ENCODE peak calls at places on chromosomes 3 and 15, in ten cellular contexts. One of them, this sample, is unnamed.

GRCh38 chr15:92034227-92034626 is 180.7 kb downstream of the SLCO3A1 start:
- DNase-seq in endodermal cell: no peak
- DNase-seq in naive B cell: no peak
- DNase-seq in HEK293T: no peak
- DNase-seq in NCI-H345: no peak
- DNase-seq in GM12865: no peak
- DNase-seq in activated CD4-positive, alpha-beta T cell treated with anti-CD3 and anti-CD28 coated beads, Interleukin-2, amount 50 U/mL, for 1 hour: no peak
- DNase-seq in occipital lobe: peak; percentile 62
- DNase-seq in right cardiac atrium: no peak
- DNase-seq in HS-27A: no peak
- DNase-seq in this sample: no peak

GRCh38 chr3:73350988-73351387 is 273.8 kb downstream of the PDZRN3 start:
- DNase-seq in endodermal cell: no peak
- DNase-seq in naive B cell: no peak
- DNase-seq in HEK293T: no peak
- DNase-seq in NCI-H345: no peak
- DNase-seq in GM12865: no peak
- DNase-seq in activated CD4-positive, alpha-beta T cell treated with anti-CD3 and anti-CD28 coated beads, Interleukin-2, amount 50 U/mL, for 1 hour: no peak
- DNase-seq in occipital lobe: no peak
- DNase-seq in right cardiac atrium: no peak
- DNase-seq in HS-27A: no peak
- DNase-seq in this sample: no peak

GRCh38 chr15:41904487-41905359 is 10.9 kb upstream of the SPTBN5 start:
- DNase-seq in endodermal cell: peak; percentile 93
- DNase-seq in naive B cell: peak; percentile 65
- DNase-seq in HEK293T: peak; percentile 68
- DNase-seq in NCI-H345: peak; percentile 50
- DNase-seq in GM12865: peak; percentile 72
- DNase-seq in activated CD4-positive, alpha-beta T cell treated with anti-CD3 and anti-CD28 coated beads, Interleukin-2, amount 50 U/mL, for 1 hour: peak; percentile 72
- DNase-seq in occipital lobe: peak; percentile 48
- DNase-seq in right cardiac atrium: peak; percentile 76
- DNase-seq in HS-27A: no peak
- DNase-seq in this sample: no peak

GRCh38 chr15:92187975-92188374 is 205.7 kb upstream of the ST8SIA2 start:
- DNase-seq in endodermal cell: no peak
- DNase-seq in naive B cell: no peak
- DNase-seq in HEK293T: no peak
- DNase-seq in NCI-H345: no peak
- DNase-seq in GM12865: no peak
- DNase-seq in activated CD4-positive, alpha-beta T cell treated with anti-CD3 and anti-CD28 coated beads, Interleukin-2, amount 50 U/mL, for 1 hour: no peak
- DNase-seq in occipital lobe: no peak
- DNase-seq in right cardiac atrium: no peak
- DNase-seq in HS-27A: no peak
- DNase-seq in this sample: no peak

GRCh38 chr3:11819146-11819545 is 27.5 kb downstream of the TAMM41 start:
- DNase-seq in endodermal cell: no peak
- DNase-seq in naive B cell: no peak
- DNase-seq in HEK293T: no peak
- DNase-seq in NCI-H345: no peak
- DNase-seq in GM12865: no peak
- DNase-seq in activated CD4-positive, alpha-beta T cell treated with anti-CD3 and anti-CD28 coated beads, Interleukin-2, amount 50 U/mL, for 1 hour: no peak
- DNase-seq in occipital lobe: no peak
- DNase-seq in right cardiac atrium: no peak
- DNase-seq in HS-27A: no peak
- DNase-seq in this sample: no peak

GRCh38 chr3:115623414-115623868 is at the start of gene GAP43:
- DNase-seq in endodermal cell: peak; percentile 90
- DNase-seq in naive B cell: peak; percentile 0
- DNase-seq in HEK293T: peak; percentile 55
- DNase-seq in NCI-H345: peak; percentile 36
- DNase-seq in GM12865: no peak
- DNase-seq in activated CD4-positive, alpha-beta T cell treated with anti-CD3 and anti-CD28 coated beads, Interleukin-2, amount 50 U/mL, for 1 hour: no peak
- DNase-seq in occipital lobe: peak; percentile 74
- DNase-seq in right cardiac atrium: peak; percentile 55
- DNase-seq in HS-27A: peak; percentile 22
- DNase-seq in this sample: peak; percentile 34

GRCh38 chr3:8095724-8096123 is 405.9 kb upstream of the LMCD1 start:
- DNase-seq in endodermal cell: peak; percentile 84
- DNase-seq in naive B cell: no peak
- DNase-seq in HEK293T: no peak
- DNase-seq in NCI-H345: no peak
- DNase-seq in GM12865: no peak
- DNase-seq in activated CD4-positive, alpha-beta T cell treated with anti-CD3 and anti-CD28 coated beads, Interleukin-2, amount 50 U/mL, for 1 hour: no peak
- DNase-seq in occipital lobe: no peak
- DNase-seq in right cardiac atrium: no peak
- DNase-seq in HS-27A: no peak
- DNase-seq in this sample: no peak

GRCh38 chr3:149270180-149270579 is 48.6 kb upstream of the CP start:
- DNase-seq in endodermal cell: no peak
- DNase-seq in naive B cell: no peak
- DNase-seq in HEK293T: no peak
- DNase-seq in NCI-H345: no peak
- DNase-seq in GM12865: no peak
- DNase-seq in activated CD4-positive, alpha-beta T cell treated with anti-CD3 and anti-CD28 coated beads, Interleukin-2, amount 50 U/mL, for 1 hour: no peak
- DNase-seq in occipital lobe: no peak
- DNase-seq in right cardiac atrium: no peak
- DNase-seq in HS-27A: no peak
- DNase-seq in this sample: no peak

GRCh38 chr15:89368566-89369223 is 34.1 kb upstream of the POLG start:
- DNase-seq in endodermal cell: peak; percentile 75
- DNase-seq in naive B cell: no peak
- DNase-seq in HEK293T: no peak
- DNase-seq in NCI-H345: no peak
- DNase-seq in GM12865: no peak
- DNase-seq in activated CD4-positive, alpha-beta T cell treated with anti-CD3 and anti-CD28 coated beads, Interleukin-2, amount 50 U/mL, for 1 hour: no peak
- DNase-seq in occipital lobe: no peak
- DNase-seq in right cardiac atrium: no peak
- DNase-seq in HS-27A: no peak
- DNase-seq in this sample: no peak

GRCh38 chr15:94098877-94099606 is 132.3 kb upstream of the MCTP2 start:
- DNase-seq in endodermal cell: no peak
- DNase-seq in naive B cell: no peak
- DNase-seq in HEK293T: no peak
- DNase-seq in NCI-H345: no peak
- DNase-seq in GM12865: no peak
- DNase-seq in activated CD4-positive, alpha-beta T cell treated with anti-CD3 and anti-CD28 coated beads, Interleukin-2, amount 50 U/mL, for 1 hour: no peak
- DNase-seq in occipital lobe: no peak
- DNase-seq in right cardiac atrium: no peak
- DNase-seq in HS-27A: no peak
- DNase-seq in this sample: no peak

GRCh38 chr3:111751961-111752360 is 107.1 kb upstream of the PHLDB2 start:
- DNase-seq in endodermal cell: no peak
- DNase-seq in naive B cell: no peak
- DNase-seq in HEK293T: no peak
- DNase-seq in NCI-H345: no peak
- DNase-seq in GM12865: no peak
- DNase-seq in activated CD4-positive, alpha-beta T cell treated with anti-CD3 and anti-CD28 coated beads, Interleukin-2, amount 50 U/mL, for 1 hour: no peak
- DNase-seq in occipital lobe: no peak
- DNase-seq in right cardiac atrium: no peak
- DNase-seq in HS-27A: no peak
- DNase-seq in this sample: no peak

GRCh38 chr3:111336511-111336910 is 205.5 kb upstream of the CD96 start:
- DNase-seq in endodermal cell: no peak
- DNase-seq in naive B cell: no peak
- DNase-seq in HEK293T: no peak
- DNase-seq in NCI-H345: no peak
- DNase-seq in GM12865: no peak
- DNase-seq in activated CD4-positive, alpha-beta T cell treated with anti-CD3 and anti-CD28 coated beads, Interleukin-2, amount 50 U/mL, for 1 hour: no peak
- DNase-seq in occipital lobe: no peak
- DNase-seq in right cardiac atrium: no peak
- DNase-seq in HS-27A: no peak
- DNase-seq in this sample: no peak

GRCh38 chr3:124824286-124824915 is 62.8 kb downstream of the ITGB5 start:
- DNase-seq in endodermal cell: no peak
- DNase-seq in naive B cell: no peak
- DNase-seq in HEK293T: no peak
- DNase-seq in NCI-H345: no peak
- DNase-seq in GM12865: no peak
- DNase-seq in activated CD4-positive, alpha-beta T cell treated with anti-CD3 and anti-CD28 coated beads, Interleukin-2, amount 50 U/mL, for 1 hour: no peak
- DNase-seq in occipital lobe: no peak
- DNase-seq in right cardiac atrium: no peak
- DNase-seq in HS-27A: no peak
- DNase-seq in this sample: no peak

GRCh38 chr3:77039606-77040553 is at the start of gene ROBO2:
- DNase-seq in endodermal cell: peak; percentile 89
- DNase-seq in naive B cell: no peak
- DNase-seq in HEK293T: peak; percentile 54
- DNase-seq in NCI-H345: peak; percentile 74
- DNase-seq in GM12865: no peak
- DNase-seq in activated CD4-positive, alpha-beta T cell treated with anti-CD3 and anti-CD28 coated beads, Interleukin-2, amount 50 U/mL, for 1 hour: no peak
- DNase-seq in occipital lobe: peak; percentile 42
- DNase-seq in right cardiac atrium: peak; percentile 43
- DNase-seq in HS-27A: no peak
- DNase-seq in this sample: no peak

GRCh38 chr3:128488995-128489859 is 3.8 kb downstream of the GATA2 start:
- DNase-seq in endodermal cell: peak; percentile 79
- DNase-seq in naive B cell: peak; percentile 24
- DNase-seq in HEK293T: peak; percentile 79
- DNase-seq in NCI-H345: no peak
- DNase-seq in GM12865: no peak
- DNase-seq in activated CD4-positive, alpha-beta T cell treated with anti-CD3 and anti-CD28 coated beads, Interleukin-2, amount 50 U/mL, for 1 hour: no peak
- DNase-seq in occipital lobe: no peak
- DNase-seq in right cardiac atrium: peak; percentile 90
- DNase-seq in HS-27A: no peak
- DNase-seq in this sample: no peak

GRCh38 chr15:59751552-59752413 is 62.7 kb upstream of the BNIP2 start:
- DNase-seq in endodermal cell: no peak
- DNase-seq in naive B cell: no peak
- DNase-seq in HEK293T: peak; percentile 29
- DNase-seq in NCI-H345: no peak
- DNase-seq in GM12865: peak; percentile 22
- DNase-seq in activated CD4-positive, alpha-beta T cell treated with anti-CD3 and anti-CD28 coated beads, Interleukin-2, amount 50 U/mL, for 1 hour: no peak
- DNase-seq in occipital lobe: no peak
- DNase-seq in right cardiac atrium: no peak
- DNase-seq in HS-27A: no peak
- DNase-seq in this sample: no peak

GRCh38 chr3:188528390-188528789 is 374.4 kb downstream of the LPP start:
- DNase-seq in endodermal cell: no peak
- DNase-seq in naive B cell: no peak
- DNase-seq in HEK293T: no peak
- DNase-seq in NCI-H345: no peak
- DNase-seq in GM12865: no peak
- DNase-seq in activated CD4-positive, alpha-beta T cell treated with anti-CD3 and anti-CD28 coated beads, Interleukin-2, amount 50 U/mL, for 1 hour: no peak
- DNase-seq in occipital lobe: no peak
- DNase-seq in right cardiac atrium: no peak
- DNase-seq in HS-27A: no peak
- DNase-seq in this sample: no peak

GRCh38 chr15:68684476-68684875 is 105.7 kb downstream of the CORO2B start:
- DNase-seq in endodermal cell: peak; percentile 12
- DNase-seq in naive B cell: no peak
- DNase-seq in HEK293T: no peak
- DNase-seq in NCI-H345: no peak
- DNase-seq in GM12865: no peak
- DNase-seq in activated CD4-positive, alpha-beta T cell treated with anti-CD3 and anti-CD28 coated beads, Interleukin-2, amount 50 U/mL, for 1 hour: no peak
- DNase-seq in occipital lobe: no peak
- DNase-seq in right cardiac atrium: no peak
- DNase-seq in HS-27A: no peak
- DNase-seq in this sample: no peak

GRCh38 chr3:170180107-170180951 is 1.2 kb downstream of the PHC3 start:
- DNase-seq in endodermal cell: no peak
- DNase-seq in naive B cell: no peak
- DNase-seq in HEK293T: no peak
- DNase-seq in NCI-H345: peak; percentile 1
- DNase-seq in GM12865: peak; percentile 59
- DNase-seq in activated CD4-positive, alpha-beta T cell treated with anti-CD3 and anti-CD28 coated beads, Interleukin-2, amount 50 U/mL, for 1 hour: no peak
- DNase-seq in occipital lobe: no peak
- DNase-seq in right cardiac atrium: no peak
- DNase-seq in HS-27A: no peak
- DNase-seq in this sample: no peak

GRCh38 chr3:196969660-196970546 is 1.3 kb upstream of the PIGZ start:
- DNase-seq in endodermal cell: peak; percentile 87
- DNase-seq in naive B cell: peak; percentile 73
- DNase-seq in HEK293T: peak; percentile 81
- DNase-seq in NCI-H345: peak; percentile 65
- DNase-seq in GM12865: peak; percentile 80
- DNase-seq in activated CD4-positive, alpha-beta T cell treated with anti-CD3 and anti-CD28 coated beads, Interleukin-2, amount 50 U/mL, for 1 hour: peak; percentile 56
- DNase-seq in occipital lobe: no peak
- DNase-seq in right cardiac atrium: peak; percentile 87
- DNase-seq in HS-27A: no peak
- DNase-seq in this sample: no peak

GRCh38 chr3:89521328-89521727 is 413.9 kb downstream of the EPHA3 start:
- DNase-seq in endodermal cell: no peak
- DNase-seq in naive B cell: no peak
- DNase-seq in HEK293T: no peak
- DNase-seq in NCI-H345: no peak
- DNase-seq in GM12865: no peak
- DNase-seq in activated CD4-positive, alpha-beta T cell treated with anti-CD3 and anti-CD28 coated beads, Interleukin-2, amount 50 U/mL, for 1 hour: no peak
- DNase-seq in occipital lobe: no peak
- DNase-seq in right cardiac atrium: no peak
- DNase-seq in HS-27A: no peak
- DNase-seq in this sample: no peak

GRCh38 chr15:88312941-88313579 is 56.5 kb upstream of the NTRK3 start:
- DNase-seq in endodermal cell: no peak
- DNase-seq in naive B cell: no peak
- DNase-seq in HEK293T: no peak
- DNase-seq in NCI-H345: no peak
- DNase-seq in GM12865: no peak
- DNase-seq in activated CD4-positive, alpha-beta T cell treated with anti-CD3 and anti-CD28 coated beads, Interleukin-2, amount 50 U/mL, for 1 hour: no peak
- DNase-seq in occipital lobe: no peak
- DNase-seq in right cardiac atrium: no peak
- DNase-seq in HS-27A: no peak
- DNase-seq in this sample: peak; percentile 10

GRCh38 chr3:189001559-189001958 is 170.2 kb upstream of the TPRG1 start:
- DNase-seq in endodermal cell: no peak
- DNase-seq in naive B cell: no peak
- DNase-seq in HEK293T: no peak
- DNase-seq in NCI-H345: no peak
- DNase-seq in GM12865: no peak
- DNase-seq in activated CD4-positive, alpha-beta T cell treated with anti-CD3 and anti-CD28 coated beads, Interleukin-2, amount 50 U/mL, for 1 hour: no peak
- DNase-seq in occipital lobe: no peak
- DNase-seq in right cardiac atrium: no peak
- DNase-seq in HS-27A: peak; percentile 68
- DNase-seq in this sample: peak; percentile 50

This sample was measured in GM04504.